ENCODE peak calls at places on chromosomes 13 and 19, in four cellular contexts. L, Y, S and R are unnamed samples.

GRCh38 chr19:5338661-5339469 is 1.7 kb downstream of the PTPRS start:
- DNase-seq in Y (no peak), S (no peak), L (peak), R (peak)

GRCh38 chr13:114002771-114003321 is 29.0 kb upstream of the C13orf46 start:
- DNase-seq in S (no peak), Y (no peak), L (no peak), R (no peak)

GRCh38 chr19:41373993-41374392 is 2.3 kb upstream of the TMEM91 start:
- DNase-seq in L (no peak), S (peak), Y (peak), R (peak)

GRCh38 chr19:10191347-10191746 is 3.4 kb downstream of the DNMT1 start:
- DNase-seq in L (no peak), S (peak), Y (no peak), R (no peak)

GRCh38 chr13:94173312-94173854 is 306.1 kb downstream of the DCT start:
- DNase-seq in S (peak), L (no peak), Y (no peak), R (no peak)

GRCh38 chr13:29901714-29902631 is 51.6 kb upstream of the UBL3 start:
- DNase-seq in L (no peak), S (peak), Y (peak), R (no peak)

GRCh38 chr19:45864629-45865082 is 530 bp downstream of the FOXA3 start:
- DNase-seq in Y (no peak), L (no peak), S (no peak), R (no peak)

GRCh38 chr19:413756-414420 is 4.9 kb upstream of the C2CD4C start:
- DNase-seq in L (no peak), S (no peak), Y (no peak), R (no peak)

GRCh38 chr19:1503089-1503924 is 9.5 kb downstream of the ADAMTSL5 start:
- DNase-seq in S (no peak), L (peak), Y (no peak), R (peak)

GRCh38 chr13:34857561-34857960 is 84.5 kb upstream of the NBEA start:
- DNase-seq in Y (no peak), L (no peak), S (no peak), R (no peak)

GRCh38 chr13:83498486-83499190 is 383.6 kb downstream of the SLITRK1 start:
- DNase-seq in S (peak), L (no peak), Y (peak), R (no peak)

GRCh38 chr13:79060216-79060615 is 345.8 kb downstream of the RBM26 start:
- DNase-seq in S (no peak), Y (no peak), L (no peak), R (no peak)

GRCh38 chr19:48095637-48096175 is 14.9 kb downstream of the PLA2G4C start:
- DNase-seq in Y (no peak), S (no peak), L (no peak), R (no peak)

GRCh38 chr13:27053902-27054595 is 117.6 kb downstream of the USP12 start:
- DNase-seq in Y (peak), S (peak), L (no peak), R (no peak)

GRCh38 chr13:35388979-35389378 is 87.5 kb downstream of the MAB21L1 start:
- DNase-seq in L (no peak), S (peak), Y (no peak), R (no peak)

GRCh38 chr13:50494110-50494509 is 349.4 kb downstream of the DLEU7 start:
- DNase-seq in Y (no peak), L (no peak), S (no peak), R (no peak)